ENCODE peak calls at places on chromosome 6, in six cellular contexts. W is T-helper 9 cell, H is HCT116, J is keratinocyte, R is head of caudate nucleus, E is NB4. N is an unnamed sample.

GRCh38 chr6:125790403-125791150 is at the start of gene NCOA7:
- DNase-seq in W (peak), H (no peak), J (no peak), R (peak), E (peak), N (peak)

GRCh38 chr6:157283330-157283898 is 39.9 kb downstream of the TMEM242 start:
- DNase-seq in W (no peak), H (no peak), J (no peak), R (peak), E (no peak), N (no peak)

GRCh38 chr6:162974685-162975084 is 246.9 kb downstream of the PACRG start:
- DNase-seq in W (no peak), H (no peak), J (no peak), R (no peak), E (no peak), N (no peak)

GRCh38 chr6:70124882-70125535 is 177.9 kb downstream of the COL9A1 start:
- DNase-seq in W (no peak), H (no peak), J (no peak), R (no peak), E (peak), N (no peak)

GRCh38 chr6:51396583-51396982 is 577.9 kb downstream of the TFAP2B start:
- DNase-seq in W (no peak), H (no peak), J (no peak), R (no peak), E (no peak), N (no peak)

GRCh38 chr6:42692151-42692911 is 30.1 kb downstream of the PRPH2 start:
- DNase-seq in W (no peak), H (peak), J (no peak), R (no peak), E (no peak), N (no peak)

GRCh38 chr6:52537001-52537753 is 39.7 kb downstream of the TRAM2 start:
- DNase-seq in W (no peak), H (no peak), J (no peak), R (no peak), E (no peak), N (no peak)

GRCh38 chr6:106658469-106658868 is 29.1 kb downstream of the QRSL1 start:
- DNase-seq in W (no peak), H (peak), J (no peak), R (no peak), E (peak), N (no peak)

GRCh38 chr6:37204014-37204751 is 34.2 kb downstream of the PIM1 start:
- DNase-seq in W (no peak), H (no peak), J (no peak), R (no peak), E (no peak), N (no peak)

GRCh38 chr6:88891135-88891845 is 72.1 kb downstream of the RNGTT start:
- DNase-seq in W (no peak), H (no peak), J (no peak), R (no peak), E (no peak), N (no peak)

GRCh38 chr6:163349696-163350095 is 64.8 kb upstream of the QKI start:
- DNase-seq in W (no peak), H (no peak), J (no peak), R (no peak), E (no peak), N (no peak)

GRCh38 chr6:160978141-160978926 is 13.2 kb upstream of the MAP3K4 start:
- DNase-seq in W (no peak), H (no peak), J (no peak), R (no peak), E (no peak), N (no peak)

GRCh38 chr6:35089935-35090505 is 51.1 kb downstream of the TCP11 start:
- DNase-seq in W (no peak), H (no peak), J (no peak), R (no peak), E (peak), N (no peak)

GRCh38 chr6:98834060-98835031 is at the start of gene POU3F2:
- DNase-seq in W (peak), H (no peak), J (no peak), R (peak), E (peak), N (no peak)

GRCh38 chr6:85287654-85288053 is 162.2 kb upstream of the NT5E start:
- DNase-seq in W (no peak), H (no peak), J (no peak), R (no peak), E (no peak), N (no peak)

GRCh38 chr6:35046862-35047261 is 94.3 kb downstream of the TCP11 start:
- DNase-seq in W (no peak), H (no peak), J (no peak), R (no peak), E (peak), N (no peak)

GRCh38 chr6:108874470-108875160 is 26.4 kb downstream of the ARMC2 start:
- DNase-seq in W (no peak), H (no peak), J (no peak), R (no peak), E (peak), N (no peak)

GRCh38 chr6:148840256-148840655 is 93.4 kb downstream of the UST start:
- DNase-seq in W (no peak), H (no peak), J (no peak), R (no peak), E (no peak), N (no peak)

GRCh38 chr6:33577106-33577535 is 3.0 kb downstream of the BAK1 start:
- DNase-seq in W (no peak), H (no peak), J (no peak), R (no peak), E (peak), N (no peak)

GRCh38 chr6:42041131-42042055 is 8.9 kb upstream of the TAF8 start:
- DNase-seq in W (no peak), H (no peak), J (no peak), R (no peak), E (no peak), N (no peak)

GRCh38 chr6:156977527-156978291 is 200.5 kb downstream of the ARID1B start:
- DNase-seq in W (no peak), H (no peak), J (no peak), R (no peak), E (no peak), N (no peak)

GRCh38 chr6:48151142-48151541 is 40.1 kb upstream of the PTCHD4 start:
- DNase-seq in W (no peak), H (no peak), J (no peak), R (no peak), E (no peak), N (no peak)

GRCh38 chr6:128333581-128334223 is 186.7 kb downstream of the PTPRK start:
- DNase-seq in W (no peak), H (no peak), J (no peak), R (no peak), E (no peak), N (no peak)

N was measured in esophagus squamous epithelium.